ENCODE peak calls at places on chromosomes 6 and 20, in nine cellular contexts. One of them, this sample, is unnamed.
A peak's percentile ranks its signal among the peaks of the same experiment; 100 is the strongest.

GRCh38 chr20:50298554-50299324 is 108.1 kb downstream of the CEBPB start:
- DNase-seq in vagina: no peak
- DNase-seq in spleen: peak; percentile 65
- DNase-seq in Panc1: no peak
- DNase-seq in endothelial cell of umbilical vein: no peak
- DNase-seq in HCT116: no peak
- DNase-seq in sigmoid colon: no peak
- DNase-seq in HepG2: no peak
- DNase-seq in breast epithelium: no peak
- DNase-seq in this sample: no peak

GRCh38 chr6:88359530-88360202 is 193.5 kb upstream of the CNR1 start:
- DNase-seq in vagina: no peak
- DNase-seq in spleen: no peak
- DNase-seq in Panc1: no peak
- DNase-seq in endothelial cell of umbilical vein: no peak
- DNase-seq in HCT116: no peak
- DNase-seq in sigmoid colon: no peak
- DNase-seq in HepG2: no peak
- DNase-seq in breast epithelium: no peak
- DNase-seq in this sample: no peak

GRCh38 chr6:137342607-137343186 is 123.5 kb upstream of the IFNGR1 start:
- DNase-seq in vagina: no peak
- DNase-seq in spleen: no peak
- DNase-seq in Panc1: no peak
- DNase-seq in endothelial cell of umbilical vein: no peak
- DNase-seq in HCT116: no peak
- DNase-seq in sigmoid colon: no peak
- DNase-seq in HepG2: no peak
- DNase-seq in breast epithelium: no peak
- DNase-seq in this sample: no peak

GRCh38 chr6:25392372-25392771 is 113.2 kb downstream of the CARMIL1 start:
- DNase-seq in vagina: no peak
- DNase-seq in spleen: no peak
- DNase-seq in Panc1: no peak
- DNase-seq in endothelial cell of umbilical vein: no peak
- DNase-seq in HCT116: no peak
- DNase-seq in sigmoid colon: no peak
- DNase-seq in HepG2: no peak
- DNase-seq in breast epithelium: no peak
- DNase-seq in this sample: no peak

GRCh38 chr20:50590348-50590664 is 80.1 kb downstream of the PTPN1 start:
- DNase-seq in vagina: no peak
- DNase-seq in spleen: no peak
- DNase-seq in Panc1: no peak
- DNase-seq in endothelial cell of umbilical vein: no peak
- DNase-seq in HCT116: no peak
- DNase-seq in sigmoid colon: no peak
- DNase-seq in HepG2: no peak
- DNase-seq in breast epithelium: no peak
- DNase-seq in this sample: no peak

GRCh38 chr6:37994238-37994637 is 174.7 kb downstream of the ZFAND3 start:
- DNase-seq in vagina: no peak
- DNase-seq in spleen: no peak
- DNase-seq in Panc1: no peak
- DNase-seq in endothelial cell of umbilical vein: peak; percentile 52
- DNase-seq in HCT116: no peak
- DNase-seq in sigmoid colon: no peak
- DNase-seq in HepG2: no peak
- DNase-seq in breast epithelium: no peak
- DNase-seq in this sample: no peak

GRCh38 chr6:1043458-1043836 is 268.5 kb upstream of the FOXQ1 start:
- DNase-seq in vagina: no peak
- DNase-seq in spleen: no peak
- DNase-seq in Panc1: no peak
- DNase-seq in endothelial cell of umbilical vein: no peak
- DNase-seq in HCT116: no peak
- DNase-seq in sigmoid colon: no peak
- DNase-seq in HepG2: no peak
- DNase-seq in breast epithelium: no peak
- DNase-seq in this sample: no peak

GRCh38 chr6:27139753-27140522 is 107.6 kb upstream of the PRSS16 start:
- DNase-seq in vagina: no peak
- DNase-seq in spleen: no peak
- DNase-seq in Panc1: no peak
- DNase-seq in endothelial cell of umbilical vein: peak; percentile 44
- DNase-seq in HCT116: no peak
- DNase-seq in sigmoid colon: no peak
- DNase-seq in HepG2: no peak
- DNase-seq in breast epithelium: no peak
- DNase-seq in this sample: no peak

GRCh38 chr6:33505544-33506330 is 51.4 kb downstream of the ZBTB9 start:
- DNase-seq in vagina: no peak
- DNase-seq in spleen: no peak
- DNase-seq in Panc1: no peak
- DNase-seq in endothelial cell of umbilical vein: no peak
- DNase-seq in HCT116: no peak
- DNase-seq in sigmoid colon: no peak
- DNase-seq in HepG2: no peak
- DNase-seq in breast epithelium: no peak
- DNase-seq in this sample: no peak

GRCh38 chr6:139017227-139017626 is 11.3 kb upstream of the ABRACL start:
- DNase-seq in vagina: no peak
- DNase-seq in spleen: no peak
- DNase-seq in Panc1: no peak
- DNase-seq in endothelial cell of umbilical vein: no peak
- DNase-seq in HCT116: no peak
- DNase-seq in sigmoid colon: no peak
- DNase-seq in HepG2: no peak
- DNase-seq in breast epithelium: no peak
- DNase-seq in this sample: no peak

GRCh38 chr20:55488593-55488992 is 516.7 kb downstream of the CBLN4 start:
- DNase-seq in vagina: no peak
- DNase-seq in spleen: no peak
- DNase-seq in Panc1: no peak
- DNase-seq in endothelial cell of umbilical vein: no peak
- DNase-seq in HCT116: no peak
- DNase-seq in sigmoid colon: no peak
- DNase-seq in HepG2: no peak
- DNase-seq in breast epithelium: no peak
- DNase-seq in this sample: no peak

GRCh38 chr6:501891-502601 is 110.5 kb downstream of the IRF4 start:
- DNase-seq in vagina: no peak
- DNase-seq in spleen: peak; percentile 82
- DNase-seq in Panc1: no peak
- DNase-seq in endothelial cell of umbilical vein: no peak
- DNase-seq in HCT116: no peak
- DNase-seq in sigmoid colon: no peak
- DNase-seq in HepG2: no peak
- DNase-seq in breast epithelium: no peak
- DNase-seq in this sample: no peak

GRCh38 chr6:119678961-119679360 is 329.4 kb upstream of the MAN1A1 start:
- DNase-seq in vagina: no peak
- DNase-seq in spleen: no peak
- DNase-seq in Panc1: no peak
- DNase-seq in endothelial cell of umbilical vein: no peak
- DNase-seq in HCT116: no peak
- DNase-seq in sigmoid colon: no peak
- DNase-seq in HepG2: no peak
- DNase-seq in breast epithelium: no peak
- DNase-seq in this sample: no peak

GRCh38 chr6:1325471-1326309 is 13.8 kb downstream of the FOXQ1 start:
- DNase-seq in vagina: no peak
- DNase-seq in spleen: no peak
- DNase-seq in Panc1: peak; percentile 91
- DNase-seq in endothelial cell of umbilical vein: no peak
- DNase-seq in HCT116: peak; percentile 37
- DNase-seq in sigmoid colon: no peak
- DNase-seq in HepG2: peak; percentile 99
- DNase-seq in breast epithelium: no peak
- DNase-seq in this sample: peak; percentile 91

GRCh38 chr20:47790032-47790965 is 5.0 kb upstream of the SULF2 start:
- DNase-seq in vagina: no peak
- DNase-seq in spleen: peak; percentile 2
- DNase-seq in Panc1: no peak
- DNase-seq in endothelial cell of umbilical vein: no peak
- DNase-seq in HCT116: no peak
- DNase-seq in sigmoid colon: no peak
- DNase-seq in HepG2: no peak
- DNase-seq in breast epithelium: no peak
- DNase-seq in this sample: no peak
- TF ChIP-seq POLR2AphosphoS5 in vagina: no peak
- TF ChIP-seq POLR2AphosphoS5 in spleen: no peak
- TF ChIP-seq POLR2AphosphoS5 in Panc1: no peak
- TF ChIP-seq POLR2AphosphoS5 in endothelial cell of umbilical vein: no peak
- TF ChIP-seq POLR2AphosphoS5 in HCT116: no peak
- TF ChIP-seq POLR2AphosphoS5 in sigmoid colon: peak; percentile 85
- TF ChIP-seq POLR2AphosphoS5 in HepG2: no peak
- TF ChIP-seq POLR2AphosphoS5 in breast epithelium: no peak
- TF ChIP-seq POLR2AphosphoS5 in this sample: no peak

GRCh38 chr6:11275598-11275997 is 43.1 kb upstream of the NEDD9 start:
- DNase-seq in vagina: no peak
- DNase-seq in spleen: no peak
- DNase-seq in Panc1: no peak
- DNase-seq in endothelial cell of umbilical vein: no peak
- DNase-seq in HCT116: no peak
- DNase-seq in sigmoid colon: no peak
- DNase-seq in HepG2: peak; percentile 91
- DNase-seq in breast epithelium: no peak
- DNase-seq in this sample: no peak
- TF ChIP-seq POLR2AphosphoS5 in vagina: no peak
- TF ChIP-seq POLR2AphosphoS5 in spleen: no peak
- TF ChIP-seq POLR2AphosphoS5 in Panc1: no peak
- TF ChIP-seq POLR2AphosphoS5 in endothelial cell of umbilical vein: no peak
- TF ChIP-seq POLR2AphosphoS5 in HCT116: no peak
- TF ChIP-seq POLR2AphosphoS5 in sigmoid colon: no peak
- TF ChIP-seq POLR2AphosphoS5 in HepG2: no peak
- TF ChIP-seq POLR2AphosphoS5 in breast epithelium: no peak
- TF ChIP-seq POLR2AphosphoS5 in this sample: no peak

DNA sequence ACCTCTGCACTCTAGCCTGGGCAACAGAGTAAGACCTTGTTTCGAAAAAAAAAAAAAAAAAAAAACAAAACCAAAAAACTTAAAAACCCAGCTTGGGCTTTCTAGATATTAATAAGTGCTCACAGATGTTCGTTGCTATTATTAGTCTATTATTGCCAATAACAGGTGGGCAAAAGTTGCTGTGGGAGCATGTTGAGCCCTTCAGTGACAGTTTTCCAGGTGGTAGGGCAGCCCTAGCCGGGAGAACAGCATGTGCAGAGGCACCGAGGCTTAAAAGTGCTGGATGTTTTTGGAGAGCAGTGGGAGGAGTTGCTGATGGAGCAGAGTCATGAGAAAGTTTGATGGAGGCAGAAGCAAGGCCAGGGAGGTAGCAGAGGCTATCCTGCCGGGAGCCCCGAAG is 4.4 kb downstream of the PPP1R16B start:
- DNase-seq in vagina: no peak
- DNase-seq in spleen: no peak
- DNase-seq in Panc1: no peak
- DNase-seq in endothelial cell of umbilical vein: no peak
- DNase-seq in HCT116: no peak
- DNase-seq in sigmoid colon: no peak
- DNase-seq in HepG2: no peak
- DNase-seq in breast epithelium: no peak
- DNase-seq in this sample: no peak
- TF ChIP-seq POLR2AphosphoS5 in vagina: no peak
- TF ChIP-seq POLR2AphosphoS5 in spleen: no peak
- TF ChIP-seq POLR2AphosphoS5 in Panc1: no peak
- TF ChIP-seq POLR2AphosphoS5 in endothelial cell of umbilical vein: no peak
- TF ChIP-seq POLR2AphosphoS5 in HCT116: no peak
- TF ChIP-seq POLR2AphosphoS5 in sigmoid colon: no peak
- TF ChIP-seq POLR2AphosphoS5 in HepG2: no peak
- TF ChIP-seq POLR2AphosphoS5 in breast epithelium: no peak
- TF ChIP-seq POLR2AphosphoS5 in this sample: no peak

GRCh38 chr6:31402324-31403282 is 792 bp upstream of the MICA start:
- DNase-seq in vagina: no peak
- DNase-seq in spleen: no peak
- DNase-seq in Panc1: no peak
- DNase-seq in endothelial cell of umbilical vein: no peak
- DNase-seq in HCT116: no peak
- DNase-seq in sigmoid colon: peak; percentile 76
- DNase-seq in HepG2: no peak
- DNase-seq in breast epithelium: peak; percentile 30
- DNase-seq in this sample: no peak

GRCh38 chr6:31401403-31401802 is 2.0 kb upstream of the MICA start:
- DNase-seq in vagina: no peak
- DNase-seq in spleen: no peak
- DNase-seq in Panc1: no peak
- DNase-seq in endothelial cell of umbilical vein: peak; percentile 55
- DNase-seq in HCT116: peak; percentile 62
- DNase-seq in sigmoid colon: peak; percentile 82
- DNase-seq in HepG2: peak; percentile 69
- DNase-seq in breast epithelium: peak; percentile 41
- DNase-seq in this sample: no peak

GRCh38 chr6:31399589-31400466 is 3.6 kb upstream of the MICA start:
- DNase-seq in vagina: no peak
- DNase-seq in spleen: peak; percentile 92
- DNase-seq in Panc1: peak; percentile 75
- DNase-seq in endothelial cell of umbilical vein: peak; percentile 93
- DNase-seq in HCT116: peak; percentile 80
- DNase-seq in sigmoid colon: peak; percentile 97
- DNase-seq in HepG2: peak; percentile 84
- DNase-seq in breast epithelium: peak; percentile 92
- DNase-seq in this sample: peak; percentile 97

GRCh38 chr6:31403283-31403989 is at the start of gene MICA:
- DNase-seq in vagina: no peak
- DNase-seq in spleen: peak; percentile 94
- DNase-seq in Panc1: no peak
- DNase-seq in endothelial cell of umbilical vein: peak; percentile 90
- DNase-seq in HCT116: peak; percentile 79
- DNase-seq in sigmoid colon: peak; percentile 96
- DNase-seq in HepG2: peak; percentile 91
- DNase-seq in breast epithelium: peak; percentile 91
- DNase-seq in this sample: peak; percentile 96

GRCh38 chr6:31400467-31401289 is 2.7 kb upstream of the MICA start:
- DNase-seq in vagina: no peak
- DNase-seq in spleen: peak; percentile 96
- DNase-seq in Panc1: no peak
- DNase-seq in endothelial cell of umbilical vein: peak; percentile 54
- DNase-seq in HCT116: peak; percentile 38
- DNase-seq in sigmoid colon: peak; percentile 91
- DNase-seq in HepG2: peak; percentile 65
- DNase-seq in breast epithelium: peak; percentile 71
- DNase-seq in this sample: peak; percentile 97
- TF ChIP-seq POLR2AphosphoS5 in vagina: peak; percentile 5
- TF ChIP-seq POLR2AphosphoS5 in spleen: peak; percentile 89
- TF ChIP-seq POLR2AphosphoS5 in Panc1: no peak
- TF ChIP-seq POLR2AphosphoS5 in endothelial cell of umbilical vein: peak; percentile 59
- TF ChIP-seq POLR2AphosphoS5 in HCT116: peak; percentile 52
- TF ChIP-seq POLR2AphosphoS5 in sigmoid colon: peak; percentile 77
- TF ChIP-seq POLR2AphosphoS5 in HepG2: peak; percentile 87
- TF ChIP-seq POLR2AphosphoS5 in breast epithelium: peak; percentile 23
- TF ChIP-seq POLR2AphosphoS5 in this sample: peak; percentile 57

GRCh38 chr6:13487122-13488014 is at the start of gene GFOD1:
- DNase-seq in vagina: no peak
- DNase-seq in spleen: peak; percentile 98
- DNase-seq in Panc1: no peak
- DNase-seq in endothelial cell of umbilical vein: peak; percentile 84
- DNase-seq in HCT116: peak; percentile 42
- DNase-seq in sigmoid colon: peak; percentile 93
- DNase-seq in HepG2: peak; percentile 63
- DNase-seq in breast epithelium: peak; percentile 73
- DNase-seq in this sample: peak; percentile 94
- TF ChIP-seq POLR2AphosphoS5 in vagina: peak; percentile 55
- TF ChIP-seq POLR2AphosphoS5 in spleen: peak; percentile 96
- TF ChIP-seq POLR2AphosphoS5 in Panc1: no peak
- TF ChIP-seq POLR2AphosphoS5 in endothelial cell of umbilical vein: peak; percentile 89
- TF ChIP-seq POLR2AphosphoS5 in HCT116: peak; percentile 71
- TF ChIP-seq POLR2AphosphoS5 in sigmoid colon: peak; percentile 94
- TF ChIP-seq POLR2AphosphoS5 in HepG2: peak; percentile 43
- TF ChIP-seq POLR2AphosphoS5 in breast epithelium: peak; percentile 75
- TF ChIP-seq POLR2AphosphoS5 in this sample: peak; percentile 93